ENCODE peak calls at places on chromosomes 6 and 20, in ten cellular contexts. U is kidney glomerular epithelial cell, W is Kasumi-1, C is RWPE2, Z is Calu3, N is activated gamma-delta T cell, T is LHCN-M2, J is left ventricle myocardium inferior, A is T follicular helper cell, E is HS-27A. H is an unnamed sample.

GRCh38 chr20:46715292-46715756 is 5.9 kb downstream of the SLC2A10 start:
- DNase-seq in U (no peak), W (no peak), C (peak; percentile 97), Z (peak; percentile 20), N (no peak), T (peak; percentile 51), J (no peak), A (no peak), E (no peak), H (peak; percentile 69)

GRCh38 chr6:57021086-57021720 is 25.3 kb upstream of the KIAA1586 start:
- DNase-seq in U (peak; percentile 44), W (peak; percentile 52), C (no peak), Z (no peak), N (no peak), T (peak; percentile 59), J (no peak), A (no peak), E (no peak), H (no peak)

GRCh38 chr20:7856756-7857155 is 83.5 kb downstream of the HAO1 start:
- DNase-seq in U (peak; percentile 44), W (no peak), C (peak; percentile 67), Z (no peak), N (no peak), T (peak; percentile 72), J (no peak), A (no peak), E (no peak), H (no peak)

GRCh38 chr6:139927742-139928305 is 553.4 kb upstream of the CITED2 start:
- DNase-seq in U (no peak), W (no peak), C (no peak), Z (no peak), N (no peak), T (no peak), J (no peak), A (no peak), E (peak; percentile 14), H (no peak)

GRCh38 chr6:143822584-143823024 is 20.5 kb upstream of the LTV1 start:
- DNase-seq in U (peak; percentile 7), W (no peak), C (no peak), Z (no peak), N (no peak), T (peak; percentile 14), J (no peak), A (no peak), E (no peak), H (no peak)

GRCh38 chr20:3172933-3173581 is at the start of gene LZTS3:
- DNase-seq in U (no peak), W (peak; percentile 21), C (peak; percentile 72), Z (peak; percentile 57), N (peak; percentile 84), T (peak; percentile 38), J (peak; percentile 75), A (peak; percentile 85), E (no peak), H (peak; percentile 86)

GRCh38 chr6:167856999-167857660 is 30.4 kb downstream of the AFDN start:
- DNase-seq in U (peak; percentile 24), W (no peak), C (no peak), Z (no peak), N (no peak), T (peak; percentile 37), J (no peak), A (no peak), E (no peak), H (no peak)

GRCh38 chr20:11229772-11230171 is 556.0 kb upstream of the JAG1 start:
- DNase-seq in U (peak; percentile 83), W (no peak), C (no peak), Z (peak; percentile 77), N (no peak), T (peak; percentile 84), J (peak; percentile 33), A (no peak), E (peak; percentile 93), H (no peak)

GRCh38 chr6:165308926-165309731 is at the start of gene C6orf118:
- DNase-seq in U (peak; percentile 90), W (peak; percentile 79), C (no peak), Z (peak; percentile 76), N (no peak), T (peak; percentile 82), J (peak; percentile 55), A (no peak), E (no peak), H (peak; percentile 90)

GRCh38 chr6:150684161-150684560 is 84.5 kb downstream of the PLEKHG1 start:
- DNase-seq in U (no peak), W (no peak), C (no peak), Z (no peak), N (no peak), T (no peak), J (no peak), A (no peak), E (no peak), H (no peak)

GRCh38 chr6:85923013-85923430 is 280.3 kb upstream of the SYNCRIP start:
- DNase-seq in U (peak; percentile 72), W (peak; percentile 84), C (no peak), Z (peak; percentile 53), N (no peak), T (peak; percentile 34), J (no peak), A (no peak), E (peak; percentile 4), H (peak; percentile 56)

GRCh38 chr6:14948586-14949245 is 297.2 kb upstream of the JARID2 start:
- DNase-seq in U (no peak), W (no peak), C (no peak), Z (no peak), N (no peak), T (no peak), J (no peak), A (no peak), E (no peak), H (no peak)

GRCh38 chr6:49415358-49415757 is 47.7 kb downstream of the MMUT start:
- DNase-seq in U (peak; percentile 54), W (no peak), C (no peak), Z (no peak), N (no peak), T (no peak), J (no peak), A (no peak), E (no peak), H (no peak)

GRCh38 chr20:53884859-53885654 is 185.3 kb downstream of the BCAS1 start:
- DNase-seq in U (no peak), W (no peak), C (no peak), Z (no peak), N (no peak), T (no peak), J (no peak), A (no peak), E (no peak), H (no peak)

GRCh38 chr20:6489361-6490154 is 277.9 kb upstream of the BMP2 start:
- DNase-seq in U (no peak), W (peak; percentile 68), C (no peak), Z (no peak), N (no peak), T (no peak), J (no peak), A (no peak), E (no peak), H (no peak)

GRCh38 chr20:37394543-37395410 is 48.8 kb downstream of the SRC start:
- DNase-seq in U (no peak), W (no peak), C (peak; percentile 99), Z (no peak), N (no peak), T (no peak), J (no peak), A (no peak), E (no peak), H (no peak)

GRCh38 chr6:32152414-32153251 is 894 bp upstream of the PRRT1 start:
- DNase-seq in U (peak; percentile 58), W (no peak), C (no peak), Z (no peak), N (no peak), T (no peak), J (no peak), A (no peak), E (no peak), H (no peak)

GRCh38 chr6:139380168-139380567 is 5.7 kb upstream of the CITED2 start:
- DNase-seq in U (no peak), W (peak; percentile 30), C (no peak), Z (no peak), N (no peak), T (no peak), J (no peak), A (no peak), E (no peak), H (no peak)

GRCh38 chr20:59232618-59233017 is 67.8 kb upstream of the EDN3 start:
- DNase-seq in U (no peak), W (no peak), C (no peak), Z (no peak), N (no peak), T (no peak), J (no peak), A (no peak), E (no peak), H (no peak)

GRCh38 chr6:10720229-10720959 is 2.5 kb upstream of the TMEM14C start:
- DNase-seq in U (no peak), W (peak; percentile 28), C (no peak), Z (no peak), N (peak; percentile 53), T (no peak), J (peak; percentile 61), A (peak; percentile 33), E (no peak), H (no peak)

GRCh38 chr6:128507337-128508310 is 12.8 kb downstream of the PTPRK start:
- DNase-seq in U (peak; percentile 45), W (no peak), C (no peak), Z (no peak), N (no peak), T (no peak), J (no peak), A (no peak), E (no peak), H (no peak)

GRCh38 chr6:154768280-154768679 is 35.1 kb downstream of the SCAF8 start:
- DNase-seq in U (no peak), W (no peak), C (no peak), Z (no peak), N (no peak), T (no peak), J (no peak), A (no peak), E (no peak), H (no peak)

GRCh38 chr6:36536873-36537547 is 10.3 kb downstream of the STK38 start:
- DNase-seq in U (no peak), W (no peak), C (no peak), Z (no peak), N (no peak), T (no peak), J (no peak), A (no peak), E (no peak), H (no peak)

GRCh38 chr6:117890172-117890571 is 16.9 kb upstream of the SLC35F1 start:
- DNase-seq in U (no peak), W (no peak), C (no peak), Z (no peak), N (no peak), T (no peak), J (no peak), A (no peak), E (no peak), H (no peak)

GRCh38 chr6:111172563-111172962 is 85.3 kb downstream of the SLC16A10 start:
- DNase-seq in U (no peak), W (no peak), C (no peak), Z (no peak), N (no peak), T (no peak), J (no peak), A (no peak), E (no peak), H (no peak)

GRCh38 chr6:47278545-47278944 is 31.2 kb downstream of the TNFRSF21 start:
- DNase-seq in U (no peak), W (peak; percentile 5), C (no peak), Z (no peak), N (no peak), T (peak; percentile 45), J (no peak), A (no peak), E (no peak), H (no peak)

GRCh38 chr20:53639128-53639527 is 45.5 kb upstream of the ZNF217 start:
- DNase-seq in U (no peak), W (no peak), C (no peak), Z (no peak), N (no peak), T (no peak), J (no peak), A (no peak), E (no peak), H (no peak)

GRCh38 chr6:38213275-38213674 is 393.7 kb downstream of the ZFAND3 start:
- DNase-seq in U (no peak), W (no peak), C (no peak), Z (no peak), N (no peak), T (no peak), J (no peak), A (no peak), E (no peak), H (no peak)